ENCODE peak calls at places on chromosomes 4 and X, in six cellular contexts. I is Panc1, O is GM10248, L is choroid plexus epithelial cell, H is HFFc6, E is spleen. X is an unnamed sample.

GRCh38 chrX:6307156-6307555 is 78.5 kb upstream of the NLGN4X start:
- DNase-seq in I (no peak), O (no peak), L (no peak), H (no peak), E (no peak), X (no peak)

GRCh38 chrX:13341491-13342101 is 21.7 kb upstream of the ATXN3L start:
- DNase-seq in I (no peak), O (no peak), L (peak), H (no peak), E (no peak), X (no peak)

GRCh38 chrX:117989512-117989911 is 127.1 kb downstream of the KLHL13 start:
- DNase-seq in I (no peak), O (no peak), L (no peak), H (no peak), E (no peak), X (no peak)

GRCh38 chrX:19661977-19662376 is 146.7 kb upstream of the MAP3K15 start:
- DNase-seq in I (no peak), O (no peak), L (no peak), H (no peak), E (no peak), X (no peak)

GRCh38 chrX:63275127-63275526 is 76.0 kb downstream of the SPIN4 start:
- DNase-seq in I (peak), O (peak), L (peak), H (peak), E (no peak), X (peak)

GRCh38 chr4:150131581-150132228 is 53.5 kb downstream of the DCLK2 start:
- DNase-seq in I (no peak), O (no peak), L (no peak), H (no peak), E (no peak), X (no peak)

GRCh38 chr4:25986807-25987206 is 72.8 kb downstream of the SMIM20 start:
- DNase-seq in I (no peak), O (no peak), L (no peak), H (no peak), E (no peak), X (no peak)

GRCh38 chr4:13970349-13970748 is 342.8 kb upstream of the BOD1L1 start:
- DNase-seq in I (no peak), O (no peak), L (peak), H (no peak), E (no peak), X (peak)

GRCh38 chr4:6109842-6110560 is 90.3 kb downstream of the JAKMIP1 start:
- DNase-seq in I (no peak), O (no peak), L (no peak), H (no peak), E (no peak), X (no peak)

GRCh38 chr4:119729815-119730643 is 101.4 kb upstream of the PDE5A start:
- DNase-seq in I (peak), O (no peak), L (peak), H (peak), E (no peak), X (peak)

GRCh38 chr4:189143255-189143654 is 797.4 kb upstream of the FRG1 start:
- DNase-seq in I (peak), O (no peak), L (no peak), H (peak), E (no peak), X (no peak)

GRCh38 chr4:56215138-56215793 is 172.0 kb downstream of the AASDH start:
- DNase-seq in I (no peak), O (no peak), L (no peak), H (no peak), E (no peak), X (no peak)

GRCh38 chrX:132369650-132370049 is 119.2 kb downstream of the MBNL3 start:
- DNase-seq in I (no peak), O (no peak), L (no peak), H (no peak), E (no peak), X (no peak)

GRCh38 chrX:65874765-65875164 is 165.1 kb downstream of the VSIG4 start:
- DNase-seq in I (no peak), O (no peak), L (no peak), H (no peak), E (no peak), X (no peak)

GRCh38 chr4:170089743-170090666 is at the start of gene AADAT:
- DNase-seq in I (peak), O (peak), L (peak), H (peak), E (peak), X (peak)

GRCh38 chr4:119955256-119955655 is 111.4 kb downstream of the MAD2L1 start:
- DNase-seq in I (no peak), O (no peak), L (peak), H (no peak), E (no peak), X (peak)

GRCh38 chrX:49165901-49166881 is 3.6 kb downstream of the MAGIX start:
- DNase-seq in I (peak), O (peak), L (peak), H (peak), E (peak), X (peak)
- TF ChIP-seq CTCF in I (peak), O (peak), L (peak), H (no peak), E (no peak), X (peak)

DNA sequence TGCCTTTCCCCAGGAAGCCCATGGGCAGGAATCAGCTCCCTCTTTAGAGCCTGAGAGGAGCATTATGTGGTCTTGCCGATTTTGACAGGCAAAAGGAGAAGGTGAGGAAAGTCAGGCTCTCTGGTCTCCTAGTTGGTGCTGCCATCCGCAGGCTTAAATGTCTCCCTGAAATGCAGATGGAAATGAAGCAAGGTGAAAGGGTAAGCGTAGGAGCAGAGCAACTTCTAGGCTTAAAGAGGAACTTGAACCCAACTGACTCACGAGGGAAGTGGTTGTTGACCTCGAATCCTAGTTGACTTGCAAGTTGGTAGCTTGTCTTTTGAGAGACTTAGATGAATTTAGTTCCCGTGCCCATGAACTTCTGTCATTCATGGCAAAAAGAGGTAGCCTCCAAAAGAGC is 205.9 kb downstream of the PTTG2 start:
- DNase-seq in I (no peak), O (no peak), L (no peak), H (no peak), E (no peak), X (no peak)
- TF ChIP-seq CTCF in I (no peak), O (no peak), L (peak), H (no peak), E (no peak), X (no peak)

DNA sequence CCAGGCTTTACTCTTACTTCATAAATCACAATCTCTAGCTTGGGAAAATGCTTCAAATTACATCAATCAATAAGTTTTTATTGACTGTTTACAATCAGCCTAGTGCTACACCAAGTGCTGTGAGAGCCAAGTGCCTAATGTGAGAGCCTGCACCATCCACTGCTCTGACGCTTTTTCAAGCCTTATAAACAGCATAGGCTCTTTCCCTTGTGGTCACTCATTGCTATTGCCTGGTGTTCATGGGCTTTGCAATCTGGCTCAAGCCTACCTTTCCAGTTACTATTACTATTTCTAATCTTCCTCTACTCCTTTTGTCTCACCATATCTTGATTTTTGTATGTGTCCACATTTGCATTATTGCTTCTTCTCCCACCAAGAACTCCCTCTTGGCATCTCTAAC is 77.0 kb downstream of the REELD1 start:
- DNase-seq in I (no peak), O (no peak), L (no peak), H (no peak), E (no peak), X (no peak)
- TF ChIP-seq CTCF in I (no peak), O (no peak), L (peak), H (peak), E (no peak), X (peak)

GRCh38 chr4:92012899-92013867 is 290.6 kb upstream of the GRID2 start:
- DNase-seq in I (no peak), O (no peak), L (peak), H (no peak), E (no peak), X (no peak)
- TF ChIP-seq CTCF in I (peak), O (peak), L (peak), H (no peak), E (no peak), X (peak)

GRCh38 chr4:165131247-165131832 is 18.7 kb upstream of the TMEM192 start:
- DNase-seq in I (peak), O (peak), L (peak), H (peak), E (no peak), X (peak)
- TF ChIP-seq CTCF in I (peak), O (peak), L (peak), H (peak), E (peak), X (peak)

DNA sequence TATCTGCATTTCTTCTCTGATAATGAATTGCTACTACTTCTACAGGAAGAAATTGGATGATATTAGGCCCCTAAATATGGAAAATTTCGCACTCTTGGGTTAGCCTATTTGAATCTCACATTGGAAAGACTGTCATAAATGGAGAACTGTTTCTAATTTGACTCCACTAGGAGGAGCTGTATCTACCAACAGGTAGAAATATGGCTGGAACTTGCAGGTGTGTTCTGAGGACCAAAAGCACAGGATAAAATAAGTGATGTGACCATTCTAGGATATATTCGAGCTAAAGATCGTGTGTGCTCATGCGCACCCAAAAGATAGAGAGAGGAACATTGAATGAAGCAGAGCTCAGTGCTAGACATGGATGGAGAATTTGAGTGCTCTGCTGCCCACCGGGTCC is 4.8 kb upstream of the NKAP start:
- DNase-seq in I (no peak), O (no peak), L (peak), H (no peak), E (no peak), X (no peak)
- TF ChIP-seq CTCF in I (peak), O (no peak), L (peak), H (peak), E (no peak), X (no peak)

GRCh38 chr4:52869656-52870055 is 7.5 kb downstream of the RASL11B start:
- DNase-seq in I (no peak), O (no peak), L (no peak), H (no peak), E (no peak), X (no peak)

GRCh38 chr4:52870225-52870624 is 8.1 kb downstream of the RASL11B start:
- DNase-seq in I (no peak), O (no peak), L (no peak), H (no peak), E (no peak), X (no peak)

GRCh38 chr4:52866734-52867133 is 4.6 kb downstream of the RASL11B start:
- DNase-seq in I (no peak), O (no peak), L (no peak), H (no peak), E (no peak), X (no peak)

GRCh38 chr4:52869196-52869595 is 7.1 kb downstream of the RASL11B start:
- DNase-seq in I (no peak), O (no peak), L (peak), H (no peak), E (no peak), X (no peak)

DNA sequence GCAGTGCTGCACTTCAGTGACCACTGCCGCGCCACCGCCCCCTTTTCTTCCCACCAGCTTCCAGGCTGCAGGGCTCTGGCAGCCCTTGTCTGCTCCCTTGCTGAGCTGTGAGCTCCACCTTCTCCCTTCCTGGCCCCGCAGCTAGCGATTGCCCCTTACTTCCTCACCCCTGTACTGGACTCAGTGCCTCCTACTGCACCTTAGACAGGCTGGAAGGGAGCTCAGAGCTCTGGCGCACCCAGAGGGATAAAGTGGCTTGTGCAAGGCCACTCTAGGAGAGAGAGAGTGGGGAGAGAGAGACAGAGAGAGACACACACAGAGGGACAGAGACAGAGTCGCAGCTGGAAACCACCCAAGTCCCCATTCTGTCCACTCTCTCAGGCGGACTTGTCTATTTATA is 6.0 kb downstream of the RASL11B start:
- DNase-seq in I (no peak), O (no peak), L (peak), H (no peak), E (no peak), X (no peak)
- TF ChIP-seq CTCF in I (no peak), O (no peak), L (peak), H (no peak), E (no peak), X (no peak)

DNA sequence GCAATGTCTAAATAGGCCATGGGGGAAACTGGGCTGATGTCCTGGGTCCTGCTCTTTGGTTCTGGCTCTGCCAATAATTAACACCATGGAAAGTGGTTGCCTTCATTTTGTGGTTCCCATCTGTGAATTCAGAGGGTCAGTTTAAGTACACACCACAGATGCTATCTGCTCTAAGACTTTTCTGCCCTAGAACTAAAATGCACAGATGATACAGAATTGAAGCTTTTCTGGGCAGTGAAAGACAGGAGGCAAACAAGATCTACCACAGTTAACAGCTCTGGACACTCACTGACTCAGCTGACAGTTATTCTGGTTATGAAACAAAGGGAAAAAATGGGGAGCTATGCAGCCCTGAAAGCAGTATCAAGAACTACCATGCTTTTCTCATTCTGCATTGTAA is 37.3 kb downstream of the APBB2 start:
- DNase-seq in I (no peak), O (no peak), L (peak), H (peak), E (no peak), X (peak)
- TF ChIP-seq CTCF in I (no peak), O (no peak), L (peak), H (peak), E (no peak), X (peak)

GRCh38 chr4:832536-832935 is 6.6 kb upstream of the CPLX1 start:
- DNase-seq in I (no peak), O (no peak), L (no peak), H (no peak), E (peak), X (no peak)
- TF ChIP-seq CTCF in I (no peak), O (no peak), L (no peak), H (no peak), E (no peak), X (no peak)